ENCODE peak calls at places on chromosomes 1 and 21, in four cellular contexts. J, Q, N and B are unnamed samples.

GRCh38 chr1:241992734-241993133 is 6.2 kb downstream of the MAP1LC3C start:
- DNase-seq in J (no peak), Q (no peak), N (no peak), B (no peak)

GRCh38 chr21:44490816-44491215 is 35.5 kb downstream of the LRRC3 start:
- DNase-seq in J (no peak), Q (no peak), N (no peak), B (no peak)

GRCh38 chr1:43800801-43801200 is 93.5 kb downstream of the ST3GAL3 start:
- DNase-seq in J (no peak), Q (no peak), N (no peak), B (no peak)

GRCh38 chr1:99106274-99106673 is 101.6 kb upstream of the PLPPR5 start:
- DNase-seq in J (no peak), Q (no peak), N (no peak), B (no peak)

GRCh38 chr1:233453433-233454200 is 126.1 kb downstream of the MAP3K21 start:
- DNase-seq in J (no peak), Q (no peak), N (no peak), B (no peak)

GRCh38 chr1:5648410-5649165 is 343.6 kb downstream of the NPHP4 start:
- DNase-seq in J (no peak), Q (no peak), N (no peak), B (no peak)

GRCh38 chr1:206544562-206545257 is 37.4 kb downstream of the RASSF5 start:
- DNase-seq in J (peak), Q (peak), N (peak), B (peak)

GRCh38 chr1:187051618-187052232 is 223.0 kb downstream of the PLA2G4A start:
- DNase-seq in J (no peak), Q (no peak), N (no peak), B (no peak)

GRCh38 chr1:160414836-160415235 is 14.5 kb downstream of the VANGL2 start:
- DNase-seq in J (no peak), Q (no peak), N (no peak), B (no peak)

GRCh38 chr1:165560834-165561233 is 17.0 kb downstream of the LRRC52 start:
- DNase-seq in J (no peak), Q (no peak), N (no peak), B (no peak)